ENCODE peak calls at places on chromosome 19, in four cellular contexts. One of them, this sample, is unnamed.

GRCh38 chr19:47511681-47512080 is 3.2 kb downstream of the NAPA start:
- DNase-seq in A673: no peak
- DNase-seq in HepG2: no peak
- DNase-seq in body of pancreas: no peak
- DNase-seq in this sample: no peak

GRCh38 chr19:39037194-39037593 is 4.8 kb upstream of the FBXO27 start:
- DNase-seq in A673: no peak
- DNase-seq in HepG2: no peak
- DNase-seq in body of pancreas: no peak
- DNase-seq in this sample: no peak

GRCh38 chr19:29645911-29646310 is 19.4 kb upstream of the PLEKHF1 start:
- DNase-seq in A673: peak
- DNase-seq in HepG2: peak
- DNase-seq in body of pancreas: peak
- DNase-seq in this sample: no peak

GRCh38 chr19:29265436-29265835 is 52.5 kb upstream of the UQCRFS1 start:
- DNase-seq in A673: no peak
- DNase-seq in HepG2: no peak
- DNase-seq in body of pancreas: no peak
- DNase-seq in this sample: no peak

GRCh38 chr19:11291991-11292390 is 4.0 kb upstream of the TSPAN16 start:
- DNase-seq in A673: no peak
- DNase-seq in HepG2: no peak
- DNase-seq in body of pancreas: no peak
- DNase-seq in this sample: no peak

GRCh38 chr19:41327076-41327475 is 17.1 kb downstream of the CCDC97 start:
- DNase-seq in A673: no peak
- DNase-seq in HepG2: no peak
- DNase-seq in body of pancreas: no peak
- DNase-seq in this sample: no peak

GRCh38 chr19:11123076-11123567 is 32.5 kb downstream of the SPC24 start:
- DNase-seq in A673: no peak
- DNase-seq in HepG2: no peak
- DNase-seq in body of pancreas: no peak
- DNase-seq in this sample: no peak

GRCh38 chr19:44260343-44260681 is 626 bp downstream of the ZNF233 start:
- DNase-seq in A673: no peak
- DNase-seq in HepG2: no peak
- DNase-seq in body of pancreas: no peak
- DNase-seq in this sample: peak

GRCh38 chr19:51111606-51112005 is 3.4 kb upstream of the CTU1 start:
- DNase-seq in A673: no peak
- DNase-seq in HepG2: peak
- DNase-seq in body of pancreas: no peak
- DNase-seq in this sample: no peak

GRCh38 chr19:4455742-4456565 is 1.6 kb downstream of the UBXN6 start:
- DNase-seq in A673: no peak
- DNase-seq in HepG2: peak
- DNase-seq in body of pancreas: no peak
- DNase-seq in this sample: no peak

GRCh38 chr19:50564229-50565105 is 3.8 kb downstream of the LRRC4B start:
- DNase-seq in A673: no peak
- DNase-seq in HepG2: no peak
- DNase-seq in body of pancreas: no peak
- DNase-seq in this sample: no peak

GRCh38 chr19:3125900-3126524 is 9.8 kb upstream of the GNA15 start:
- DNase-seq in A673: peak
- DNase-seq in HepG2: peak
- DNase-seq in body of pancreas: peak
- DNase-seq in this sample: peak

GRCh38 chr19:50046649-50047503 is 21.1 kb downstream of the ZNF473 start:
- DNase-seq in A673: peak
- DNase-seq in HepG2: peak
- DNase-seq in body of pancreas: peak
- DNase-seq in this sample: no peak

GRCh38 chr19:15448778-15449619 is 757 bp downstream of the WIZ start:
- DNase-seq in A673: no peak
- DNase-seq in HepG2: no peak
- DNase-seq in body of pancreas: peak
- DNase-seq in this sample: peak

GRCh38 chr19:2494447-2495129 is 18.7 kb downstream of the GADD45B start:
- DNase-seq in A673: peak
- DNase-seq in HepG2: no peak
- DNase-seq in body of pancreas: peak
- DNase-seq in this sample: peak

GRCh38 chr19:18282021-18282787 is 782 bp upstream of the JUND start:
- DNase-seq in A673: no peak
- DNase-seq in HepG2: peak
- DNase-seq in body of pancreas: no peak
- DNase-seq in this sample: no peak

GRCh38 chr19:40363128-40363527 is 14.6 kb downstream of the PLD3 start:
- DNase-seq in A673: no peak
- DNase-seq in HepG2: no peak
- DNase-seq in body of pancreas: no peak
- DNase-seq in this sample: peak

GRCh38 chr19:2333807-2334211 is 5.3 kb downstream of the SPPL2B start:
- DNase-seq in A673: no peak
- DNase-seq in HepG2: no peak
- DNase-seq in body of pancreas: no peak
- DNase-seq in this sample: no peak

GRCh38 chr19:49664171-49665070 is 1.2 kb downstream of the IRF3 start:
- DNase-seq in A673: peak
- DNase-seq in HepG2: peak
- DNase-seq in body of pancreas: peak
- DNase-seq in this sample: peak